ENCODE peak calls at places on chromosomes 4 and X, in seven cellular contexts. H, F, X, M, I, A and V are unnamed samples.
A peak's percentile ranks its signal among the peaks of the same experiment; 100 is the strongest.

GRCh38 chr4:86220137-86220536 is 139.7 kb downstream of the MAPK10 start:
- DNase-seq in M (no peak), I (no peak), A (no peak), H (no peak), F (no peak), X (peak; percentile 68), V (no peak)

GRCh38 chr4:156193800-156194199 is 240.1 kb upstream of the CTSO start:
- DNase-seq in X (no peak), F (no peak), A (no peak), M (no peak), H (no peak), I (no peak), V (no peak)

GRCh38 chr4:84501721-84502267 is 2.7 kb upstream of the NKX6-1 start:
- DNase-seq in A (peak; percentile 70), X (no peak), F (no peak), I (no peak), M (no peak), H (no peak), V (no peak)

GRCh38 chr4:149997881-149998421 is 80.3 kb upstream of the DCLK2 start:
- DNase-seq in A (no peak), H (peak; percentile 13), F (no peak), X (no peak), I (no peak), M (no peak), V (no peak)

GRCh38 chrX:10050481-10050880 is 83.3 kb downstream of the CLDN34 start:
- DNase-seq in F (peak; percentile 22), X (peak; percentile 75), I (no peak), H (no peak), M (no peak), A (peak; percentile 76), V (no peak)

GRCh38 chr4:163161536-163162205 is 5.0 kb downstream of the NAF1 start:
- DNase-seq in A (no peak), X (peak; percentile 75), I (no peak), M (no peak), H (no peak), F (no peak), V (no peak)

GRCh38 chr4:15376594-15376993 is 51.2 kb upstream of the C1QTNF7 start:
- DNase-seq in H (no peak), X (no peak), F (no peak), I (no peak), A (no peak), M (no peak), V (no peak)

GRCh38 chrX:44267116-44267515 is 76.4 kb downstream of the EFHC2 start:
- DNase-seq in A (no peak), F (no peak), H (no peak), I (no peak), X (no peak), M (no peak), V (no peak)

GRCh38 chr4:73613130-73613529 is 7.1 kb downstream of the RASSF6 start:
- DNase-seq in A (no peak), H (no peak), F (no peak), X (no peak), I (no peak), M (no peak), V (no peak)

GRCh38 chr4:113645771-113646455 is 115.6 kb downstream of the CAMK2D start:
- DNase-seq in X (peak; percentile 68), A (peak; percentile 66), I (peak; percentile 35), H (peak; percentile 41), F (no peak), M (no peak), V (no peak)

GRCh38 chrX:136954930-136955329 is 74.4 kb upstream of the RBMX start:
- DNase-seq in H (no peak), X (peak; percentile 55), A (no peak), I (no peak), M (no peak), F (no peak), V (no peak)

GRCh38 chr4:3485011-3485881 is 22.1 kb downstream of the DOK7 start:
- DNase-seq in H (no peak), M (no peak), I (no peak), X (no peak), A (no peak), F (no peak), V (no peak)

GRCh38 chr4:74087481-74087880 is 11.5 kb downstream of the CXCL2 start:
- DNase-seq in H (no peak), M (no peak), F (no peak), A (peak; percentile 57), I (no peak), X (no peak), V (no peak)

GRCh38 chrX:129577473-129577872 is 37.4 kb downstream of the OCRL start:
- DNase-seq in M (peak; percentile 36), F (no peak), A (no peak), X (peak; percentile 85), H (peak; percentile 48), I (no peak), V (no peak)

GRCh38 chrX:115560978-115561604 is at the start of gene PLS3:
- DNase-seq in F (peak; percentile 89), M (peak; percentile 82), I (peak; percentile 86), X (peak; percentile 92), H (peak; percentile 80), A (peak; percentile 98), V (no peak)

GRCh38 chr4:98260047-98260578 is 1.1 kb upstream of the RAP1GDS1 start:
- DNase-seq in F (peak; percentile 43), H (no peak), A (peak; percentile 87), X (no peak), M (peak; percentile 33), I (peak; percentile 61), V (peak; percentile 30)

GRCh38 chrX:41472231-41472815 is 25.2 kb downstream of the NYX start:
- DNase-seq in A (peak; percentile 71), M (no peak), H (no peak), X (no peak), I (no peak), F (no peak), V (no peak)

GRCh38 chr4:156870166-156870565 is 101.4 kb downstream of the PDGFC start:
- DNase-seq in I (no peak), A (no peak), F (no peak), H (no peak), X (peak; percentile 60), M (no peak), V (no peak)

GRCh38 chrX:49192722-49193328 is 6.7 kb upstream of the PRICKLE3 start:
- DNase-seq in H (peak; percentile 42), X (peak; percentile 56), F (no peak), A (peak; percentile 77), I (no peak), M (no peak), V (no peak)

GRCh38 chrX:38717871-38718270 is 83.4 kb upstream of the MID1IP1 start:
- DNase-seq in H (no peak), A (peak; percentile 51), X (peak; percentile 23), F (no peak), M (no peak), I (no peak), V (no peak)

GRCh38 chr4:123352240-123352945 is 44.2 kb upstream of the SPRY1 start:
- DNase-seq in F (no peak), X (peak; percentile 63), H (peak; percentile 17), M (no peak), A (no peak), I (no peak), V (no peak)

GRCh38 chr4:170978990-170979389 is 834.2 kb upstream of the GALNTL6 start:
- DNase-seq in I (no peak), F (no peak), A (peak; percentile 56), H (no peak), X (no peak), M (no peak), V (no peak)

GRCh38 chr4:126086041-126086440 is 771.3 kb downstream of the FAT4 start:
- DNase-seq in X (no peak), F (no peak), I (no peak), H (no peak), M (no peak), A (no peak), V (no peak)

DNA sequence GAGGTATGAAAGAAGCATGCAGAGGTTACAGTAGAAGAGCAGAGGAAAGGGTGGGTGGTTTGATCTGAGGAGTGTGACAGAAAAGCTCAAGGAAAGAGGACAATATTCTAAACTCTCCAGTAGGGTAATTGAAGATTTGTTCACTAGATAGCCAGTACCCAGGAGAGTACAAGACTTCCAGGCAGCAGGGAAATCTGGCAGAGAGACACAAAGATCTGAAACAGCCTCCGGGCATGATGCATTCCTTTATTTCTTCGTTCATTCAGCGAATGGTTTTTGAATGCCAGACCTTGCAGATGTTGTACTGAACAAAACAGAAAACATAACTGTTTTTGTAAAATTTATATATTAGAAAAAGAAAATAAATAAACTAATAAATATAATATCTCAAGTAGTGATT is 766.6 kb downstream of the FAT4 start:
- DNase-seq in F (no peak), M (no peak), A (no peak), H (no peak), I (no peak), X (no peak), V (no peak)
- H3K9me3 ChIP-seq in F (no peaks in the 10 kb centered on the region), M (no peaks in the 10 kb centered on the region), A (no peaks in the 10 kb centered on the region), H (no peaks in the 10 kb centered on the region), I (no peaks in the 10 kb centered on the region), X (no peaks in the 10 kb centered on the region), V (no peaks in the 10 kb centered on the region)

DNA sequence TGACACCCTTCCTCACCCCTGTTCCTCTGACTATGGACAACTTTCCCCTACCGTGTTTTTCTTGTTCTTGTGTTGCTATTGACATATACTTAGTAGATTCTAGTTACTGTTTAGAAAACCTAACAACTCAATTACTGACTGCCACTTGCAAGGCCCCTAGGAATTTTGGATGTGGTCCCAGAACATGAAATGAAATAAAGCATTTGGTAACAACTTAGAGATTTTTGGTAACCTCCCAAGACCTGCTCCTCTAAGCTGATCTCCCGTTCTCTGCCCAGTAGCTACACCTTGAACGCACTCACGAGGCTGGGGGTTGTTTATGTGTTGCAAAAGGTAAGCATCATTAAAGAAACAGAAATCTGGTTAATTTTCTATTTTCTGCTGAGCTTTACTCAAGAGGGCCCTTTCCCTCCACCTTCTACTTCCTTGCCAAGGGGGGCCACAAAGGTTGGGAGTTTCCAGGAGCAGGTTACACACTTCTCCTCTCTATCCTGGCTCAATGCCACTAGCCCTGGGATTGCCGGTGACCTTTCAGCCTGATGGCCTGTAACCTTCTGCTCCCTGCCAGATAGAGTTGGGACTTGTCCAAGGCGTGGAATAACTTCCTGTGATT is 20.5 kb downstream of the GAB3 start:
- DNase-seq in I (no peak), H (peak; percentile 57), M (no peak), A (no peak), X (peak; percentile 88), F (peak; percentile 46), V (no peak)
- H3K9me3 ChIP-seq in I (no peaks in the 10 kb centered on the region), H (no peaks in the 10 kb centered on the region), M (no peaks in the 10 kb centered on the region), A (no peaks in the 10 kb centered on the region), X (no peaks in the 10 kb centered on the region), F (no peaks in the 10 kb centered on the region), V (no peaks in the 10 kb centered on the region)

GRCh38 chr4:166635367-166635766 is 598.9 kb downstream of the SPOCK3 start:
- DNase-seq in A (no peak), H (no peak), X (no peak), M (no peak), F (no peak), I (no peak), V (no peak)
- H3K9me3 ChIP-seq in A (peaks cover 5% of the 10 kb centered on the region), H (no peaks in the 10 kb centered on the region), X (no peaks in the 10 kb centered on the region), M (no peaks in the 10 kb centered on the region), F (peaks cover 36% of the 10 kb centered on the region), I (no peaks in the 10 kb centered on the region), V (no peaks in the 10 kb centered on the region)

GRCh38 chrX:71996826-71997225 is 86.2 kb downstream of the NHSL2 start:
- DNase-seq in H (no peak), F (peak; percentile 44), A (peak; percentile 82), I (no peak), M (peak; percentile 70), X (peak; percentile 57), V (no peak)
- H3K9me3 ChIP-seq in H (no peaks in the 10 kb centered on the region), F (no peaks in the 10 kb centered on the region), A (no peaks in the 10 kb centered on the region), I (no peaks in the 10 kb centered on the region), M (no peaks in the 10 kb centered on the region), X (no peaks in the 10 kb centered on the region), V (no peaks in the 10 kb centered on the region)